ENCODE peak calls at places on chromosomes 12 and 14, in six cellular contexts. One of them, this sample, is unnamed.
A peak's percentile ranks its signal among the peaks of the same experiment; 100 is the strongest.

GRCh38 chr12:53103860-53104305 is 597 bp downstream of the SOAT2 start:
- DNase-seq in K562: no peak
- DNase-seq in GM23248: no peak
- DNase-seq in H9: no peak
- DNase-seq in IMR-90: no peak
- DNase-seq in mammary epithelial cell: no peak
- DNase-seq in this sample: no peak

GRCh38 chr12:78331764-78332163 is 501.1 kb downstream of the NAV3 start:
- DNase-seq in K562: no peak
- DNase-seq in GM23248: peak; percentile 8
- DNase-seq in H9: no peak
- DNase-seq in IMR-90: no peak
- DNase-seq in mammary epithelial cell: no peak
- DNase-seq in this sample: no peak

GRCh38 chr14:105914738-105915385 is 388.5 kb downstream of the TMEM121 start:
- DNase-seq in K562: no peak
- DNase-seq in GM23248: no peak
- DNase-seq in H9: no peak
- DNase-seq in IMR-90: no peak
- DNase-seq in mammary epithelial cell: no peak
- DNase-seq in this sample: no peak

GRCh38 chr12:113070117-113070906 is 13.8 kb downstream of the DTX1 start:
- DNase-seq in K562: no peak
- DNase-seq in GM23248: no peak
- DNase-seq in H9: no peak
- DNase-seq in IMR-90: no peak
- DNase-seq in mammary epithelial cell: no peak
- DNase-seq in this sample: no peak

GRCh38 chr14:22822017-22822618 is 6.9 kb upstream of the SLC7A7 start:
- DNase-seq in K562: no peak
- DNase-seq in GM23248: no peak
- DNase-seq in H9: peak; percentile 77
- DNase-seq in IMR-90: no peak
- DNase-seq in mammary epithelial cell: no peak
- DNase-seq in this sample: no peak

GRCh38 chr14:39122330-39123138 is 8.4 kb downstream of the GEMIN2 start:
- DNase-seq in K562: no peak
- DNase-seq in GM23248: peak; percentile 14
- DNase-seq in H9: no peak
- DNase-seq in IMR-90: no peak
- DNase-seq in mammary epithelial cell: no peak
- DNase-seq in this sample: no peak

GRCh38 chr14:61145903-61146411 is 135.2 kb downstream of the TMEM30B start:
- DNase-seq in K562: no peak
- DNase-seq in GM23248: peak; percentile 82
- DNase-seq in H9: no peak
- DNase-seq in IMR-90: peak; percentile 82
- DNase-seq in mammary epithelial cell: peak; percentile 84
- DNase-seq in this sample: no peak

GRCh38 chr14:89349196-89350008 is 67.6 kb downstream of the FOXN3 start:
- DNase-seq in K562: no peak
- DNase-seq in GM23248: no peak
- DNase-seq in H9: peak; percentile 79
- DNase-seq in IMR-90: no peak
- DNase-seq in mammary epithelial cell: no peak
- DNase-seq in this sample: no peak

GRCh38 chr14:64637735-64638473 is 66.3 kb upstream of the PLEKHG3 start:
- DNase-seq in K562: no peak
- DNase-seq in GM23248: peak; percentile 25
- DNase-seq in H9: no peak
- DNase-seq in IMR-90: no peak
- DNase-seq in mammary epithelial cell: peak; percentile 61
- DNase-seq in this sample: no peak

GRCh38 chr14:106209745-106210144 is 683.4 kb downstream of the TMEM121 start:
- DNase-seq in K562: no peak
- DNase-seq in GM23248: no peak
- DNase-seq in H9: no peak
- DNase-seq in IMR-90: no peak
- DNase-seq in mammary epithelial cell: no peak
- DNase-seq in this sample: no peak

GRCh38 chr14:50666772-50667490 is 1.2 kb downstream of the SAV1 start:
- DNase-seq in K562: no peak
- DNase-seq in GM23248: peak; percentile 85
- DNase-seq in H9: peak; percentile 53
- DNase-seq in IMR-90: peak; percentile 73
- DNase-seq in mammary epithelial cell: peak; percentile 70
- DNase-seq in this sample: peak; percentile 73

GRCh38 chr12:100058482-100059029 is 73.8 kb upstream of the ANKS1B start:
- DNase-seq in K562: no peak
- DNase-seq in GM23248: peak; percentile 85
- DNase-seq in H9: no peak
- DNase-seq in IMR-90: peak; percentile 96
- DNase-seq in mammary epithelial cell: peak; percentile 86
- DNase-seq in this sample: no peak

GRCh38 chr12:127342861-127343260 is 924.1 kb upstream of the TMEM132C start:
- DNase-seq in K562: no peak
- DNase-seq in GM23248: peak; percentile 72
- DNase-seq in H9: no peak
- DNase-seq in IMR-90: no peak
- DNase-seq in mammary epithelial cell: no peak
- DNase-seq in this sample: no peak

GRCh38 chr12:121448771-121449315 is 48.9 kb downstream of the RNF34 start:
- DNase-seq in K562: no peak
- DNase-seq in GM23248: no peak
- DNase-seq in H9: no peak
- DNase-seq in IMR-90: no peak
- DNase-seq in mammary epithelial cell: no peak
- DNase-seq in this sample: no peak

GRCh38 chr12:104747330-104747729 is 210.8 kb downstream of the SLC41A2 start:
- DNase-seq in K562: no peak
- DNase-seq in GM23248: no peak
- DNase-seq in H9: no peak
- DNase-seq in IMR-90: no peak
- DNase-seq in mammary epithelial cell: no peak
- DNase-seq in this sample: no peak

GRCh38 chr12:22228022-22228875 is 106.3 kb downstream of the ST8SIA1 start:
- DNase-seq in K562: no peak
- DNase-seq in GM23248: peak; percentile 52
- DNase-seq in H9: no peak
- DNase-seq in IMR-90: peak; percentile 60
- DNase-seq in mammary epithelial cell: peak; percentile 12
- DNase-seq in this sample: no peak
- H4K20me1 ChIP-seq in K562: no peaks in the 10 kb centered on the region
- H4K20me1 ChIP-seq in GM23248: no peaks in the 10 kb centered on the region
- H4K20me1 ChIP-seq in H9: no peaks in the 10 kb centered on the region
- H4K20me1 ChIP-seq in IMR-90: peaks cover 3% of the 10 kb centered on the region
- H4K20me1 ChIP-seq in mammary epithelial cell: no peaks in the 10 kb centered on the region
- H4K20me1 ChIP-seq in this sample: no peaks in the 10 kb centered on the region

DNA sequence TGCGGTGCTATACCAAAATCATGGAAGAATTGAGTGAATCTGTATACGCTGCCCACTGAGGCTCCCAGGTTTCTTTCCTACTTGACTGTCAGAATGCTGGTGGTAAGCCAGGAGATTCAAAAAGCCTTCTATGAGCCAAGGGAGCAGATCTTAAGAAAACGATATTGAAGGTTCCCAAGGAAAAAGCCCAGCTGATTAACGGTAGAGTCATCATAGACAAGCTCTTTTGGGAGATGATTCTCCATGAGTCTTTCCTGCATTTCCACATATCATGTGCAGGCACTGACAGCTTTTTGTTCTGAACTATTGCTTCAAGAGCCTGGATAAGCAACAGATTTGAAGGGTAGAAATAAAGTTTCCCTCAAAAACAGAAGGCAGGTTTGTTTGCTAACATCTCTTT is 17.5 kb downstream of the SLC35F4 start:
- DNase-seq in K562: no peak
- DNase-seq in GM23248: peak; percentile 83
- DNase-seq in H9: no peak
- DNase-seq in IMR-90: no peak
- DNase-seq in mammary epithelial cell: no peak
- DNase-seq in this sample: no peak
- H2AFZ ChIP-seq in K562: no peak overlapping the region
- H2AFZ ChIP-seq in GM23248: no peak overlapping the region
- H2AFZ ChIP-seq in H9: no peak overlapping the region
- H2AFZ ChIP-seq in IMR-90: no peak overlapping the region
- H2AFZ ChIP-seq in mammary epithelial cell: no peak overlapping the region
- H2AFZ ChIP-seq in this sample: no peak overlapping the region

GRCh38 chr12:6231359-6232268 is 31.4 kb downstream of the CD9 start:
- DNase-seq in K562: no peak
- DNase-seq in GM23248: no peak
- DNase-seq in H9: no peak
- DNase-seq in IMR-90: no peak
- DNase-seq in mammary epithelial cell: no peak
- DNase-seq in this sample: no peak

GRCh38 chr12:6234906-6235305 is 34.7 kb downstream of the CD9 start:
- DNase-seq in K562: no peak
- DNase-seq in GM23248: no peak
- DNase-seq in H9: no peak
- DNase-seq in IMR-90: no peak
- DNase-seq in mammary epithelial cell: no peak
- DNase-seq in this sample: no peak

GRCh38 chr12:6234214-6234613 is 34.0 kb downstream of the CD9 start:
- DNase-seq in K562: no peak
- DNase-seq in GM23248: peak; percentile 66
- DNase-seq in H9: no peak
- DNase-seq in IMR-90: peak; percentile 61
- DNase-seq in mammary epithelial cell: no peak
- DNase-seq in this sample: no peak

GRCh38 chr12:6235499-6235898 is 35.3 kb downstream of the CD9 start:
- DNase-seq in K562: no peak
- DNase-seq in GM23248: no peak
- DNase-seq in H9: no peak
- DNase-seq in IMR-90: no peak
- DNase-seq in mammary epithelial cell: no peak
- DNase-seq in this sample: no peak

DNA sequence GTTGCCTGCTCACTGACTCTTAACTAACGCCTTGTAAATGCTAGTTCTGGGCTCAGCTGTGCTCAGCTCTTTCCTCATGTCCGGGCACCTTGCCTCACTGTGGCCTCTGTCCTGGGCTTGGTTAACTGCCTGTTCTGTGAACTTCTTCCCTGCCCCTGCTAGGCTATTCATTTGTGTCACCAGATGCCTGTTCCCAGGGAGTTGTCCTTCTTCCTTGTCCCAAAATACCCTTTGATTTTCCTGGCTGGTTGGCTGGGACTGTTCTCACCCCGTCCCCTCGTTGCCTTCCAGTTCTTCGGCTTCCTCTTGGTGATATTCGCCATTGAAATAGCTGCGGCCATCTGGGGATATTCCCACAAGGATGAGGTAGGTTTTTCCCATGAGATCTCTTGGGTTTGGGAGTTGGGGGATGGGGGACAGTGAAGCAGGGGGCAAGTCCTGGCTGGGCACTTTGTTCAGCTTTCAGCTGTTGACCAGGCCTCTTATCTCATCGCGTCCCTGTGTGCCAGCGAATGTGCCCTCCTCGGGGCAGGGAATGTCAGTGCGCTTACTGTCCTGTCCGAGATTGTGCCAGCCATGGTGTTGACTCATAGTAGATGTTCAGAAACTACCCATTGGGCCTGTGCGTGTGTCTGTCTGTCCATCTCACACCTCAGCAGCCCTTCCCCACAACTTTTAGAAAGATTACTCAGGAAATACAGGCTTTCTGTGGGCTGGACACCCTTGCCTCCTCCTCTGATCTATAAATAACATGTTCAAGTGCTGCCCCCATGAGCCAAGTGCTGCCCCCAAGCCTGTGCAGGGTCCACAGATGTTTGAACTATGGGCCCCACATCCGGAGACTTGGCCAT is 33.1 kb downstream of the CD9 start:
- DNase-seq in K562: no peak
- DNase-seq in GM23248: no peak
- DNase-seq in H9: no peak
- DNase-seq in IMR-90: no peak
- DNase-seq in mammary epithelial cell: no peak
- DNase-seq in this sample: no peak
- H3K4me1 ChIP-seq in K562: peaks cover 6% of the 10 kb centered on the region
- H3K4me1 ChIP-seq in GM23248: peaks cover 25% of the 10 kb centered on the region
- H3K4me1 ChIP-seq in H9: no peaks in the 10 kb centered on the region
- H3K4me1 ChIP-seq in IMR-90: peaks cover 33% of the 10 kb centered on the region
- H3K4me1 ChIP-seq in mammary epithelial cell: peaks cover 39% of the 10 kb centered on the region
- H3K4me1 ChIP-seq in this sample: peaks cover 7% of the 10 kb centered on the region

GRCh38 chr12:116202940-116203339 is 74.6 kb downstream of the MED13L start:
- DNase-seq in K562: no peak
- DNase-seq in GM23248: peak; percentile 37
- DNase-seq in H9: no peak
- DNase-seq in IMR-90: peak; percentile 30
- DNase-seq in mammary epithelial cell: no peak
- DNase-seq in this sample: no peak

GRCh38 chr12:116201908-116202307 is 75.6 kb downstream of the MED13L start:
- DNase-seq in K562: no peak
- DNase-seq in GM23248: peak; percentile 53
- DNase-seq in H9: no peak
- DNase-seq in IMR-90: peak; percentile 53
- DNase-seq in mammary epithelial cell: no peak
- DNase-seq in this sample: no peak

GRCh38 chr12:116200812-116201211 is 76.7 kb downstream of the MED13L start:
- DNase-seq in K562: no peak
- DNase-seq in GM23248: peak; percentile 82
- DNase-seq in H9: no peak
- DNase-seq in IMR-90: peak; percentile 67
- DNase-seq in mammary epithelial cell: no peak
- DNase-seq in this sample: no peak

GRCh38 chr12:116201359-116201758 is 76.1 kb downstream of the MED13L start:
- DNase-seq in K562: no peak
- DNase-seq in GM23248: no peak
- DNase-seq in H9: no peak
- DNase-seq in IMR-90: no peak
- DNase-seq in mammary epithelial cell: no peak
- DNase-seq in this sample: no peak

GRCh38 chr12:116202433-116202832 is 75.1 kb downstream of the MED13L start:
- DNase-seq in K562: no peak
- DNase-seq in GM23248: peak; percentile 44
- DNase-seq in H9: no peak
- DNase-seq in IMR-90: no peak
- DNase-seq in mammary epithelial cell: no peak
- DNase-seq in this sample: no peak
- H4K20me1 ChIP-seq in K562: no peaks in the 10 kb centered on the region
- H4K20me1 ChIP-seq in GM23248: peaks cover 49% of the 10 kb centered on the region
- H4K20me1 ChIP-seq in H9: no peaks in the 10 kb centered on the region
- H4K20me1 ChIP-seq in IMR-90: peaks cover 82% of the 10 kb centered on the region
- H4K20me1 ChIP-seq in mammary epithelial cell: peaks cover 4% of the 10 kb centered on the region
- H4K20me1 ChIP-seq in this sample: peaks cover 48% of the 10 kb centered on the region